ENCODE peak calls at places on chromosome 22, in four cellular contexts. M, T, E and O are unnamed samples.

GRCh38 chr22:42910221-42910942 is 53.3 kb upstream of the ARFGAP3 start:
- DNase-seq in M (no peak), T (no peak), E (no peak), O (no peak)

GRCh38 chr22:19875061-19875530 is 20.4 kb upstream of the GNB1L start:
- DNase-seq in E (no peak), M (no peak), T (no peak), O (no peak)

GRCh38 chr22:23531966-23532735 is 47.9 kb downstream of the IGLL1 start:
- DNase-seq in M (no peak), E (no peak), T (no peak), O (no peak)

GRCh38 chr22:49508561-49508960 is 319.1 kb downstream of the BRD1 start:
- DNase-seq in T (no peak), M (no peak), E (no peak), O (no peak)

GRCh38 chr22:45481661-45482060 is 21.0 kb upstream of the FBLN1 start:
- DNase-seq in M (no peak), T (no peak), E (no peak), O (no peak)

GRCh38 chr22:23574877-23575276 is 5.2 kb downstream of the IGLL1 start:
- DNase-seq in M (no peak), T (no peak), E (no peak), O (no peak)

GRCh38 chr22:31439805-31440204 is 40.4 kb downstream of the DRG1 start:
- DNase-seq in E (no peak), T (no peak), M (no peak), O (no peak)

GRCh38 chr22:50169774-50170341 is 673 bp upstream of the PANX2 start:
- DNase-seq in E (no peak), M (peak), T (no peak), O (no peak)

GRCh38 chr22:49210606-49211005 is 617.1 kb downstream of the BRD1 start:
- DNase-seq in E (no peak), M (no peak), T (no peak), O (no peak)